ENCODE peak calls at places on chromosomes 2 and 18, in six cellular contexts. V is endothelial cell; X is transverse colon; Q is stimulated activated CD4-positive, alpha-beta T cell treated with anti-CD3 and anti-CD28 coated beads, Interleukin-15, amount 100 ng/mL, for 24 hours; Y is A172; O is RCC 7860. Z is an unnamed sample.

GRCh38 chr2:136141510-136142154 is 23.7 kb upstream of the CXCR4 start:
- DNase-seq in Y (no peak), V (no peak), O (no peak), Q (no peak), X (no peak), Z (no peak)

GRCh38 chr18:24567199-24567598 is 106.8 kb downstream of the HRH4 start:
- DNase-seq in Y (no peak), O (no peak), X (no peak), Q (no peak), V (no peak), Z (no peak)

GRCh38 chr2:168801961-168802824 is at the start of gene NOSTRIN:
- DNase-seq in Q (no peak), O (no peak), X (peak), V (no peak), Y (no peak), Z (no peak)

GRCh38 chr2:163884416-163884815 is 148.6 kb upstream of the FIGN start:
- DNase-seq in O (no peak), X (no peak), Y (no peak), V (no peak), Q (no peak), Z (no peak)

GRCh38 chr18:12074734-12075133 is 18.9 kb upstream of the ANKRD62 start:
- DNase-seq in V (no peak), Y (no peak), X (no peak), O (no peak), Q (no peak), Z (no peak)

GRCh38 chr18:29874519-29875098 is 1167.9 kb downstream of the DSC3 start:
- DNase-seq in V (peak), Y (peak), Q (no peak), X (no peak), O (peak), Z (no peak)

GRCh38 chr2:174606336-174606735 is 8.7 kb upstream of the WIPF1 start:
- DNase-seq in Q (peak), Y (peak), X (no peak), V (no peak), O (peak), Z (peak)

GRCh38 chr2:44528595-44528994 is 166.8 kb downstream of the CAMKMT start:
- DNase-seq in V (no peak), Y (peak), Q (no peak), O (no peak), X (no peak), Z (no peak)

GRCh38 chr18:48946329-48946835 is 4.4 kb downstream of the SMAD7 start:
- DNase-seq in O (peak), Q (no peak), X (peak), V (no peak), Y (peak), Z (no peak)

GRCh38 chr2:237280235-237280634 is 133.7 kb downstream of the COL6A3 start:
- DNase-seq in Q (no peak), O (peak), X (no peak), V (no peak), Y (peak), Z (no peak)

GRCh38 chr2:236211281-236211680 is 43.1 kb upstream of the GBX2 start:
- DNase-seq in V (no peak), Y (no peak), Q (no peak), X (no peak), O (no peak), Z (no peak)

GRCh38 chr2:84652430-84652829 is 136.1 kb downstream of the DNAH6 start:
- DNase-seq in O (no peak), X (no peak), Q (no peak), Y (no peak), V (no peak), Z (no peak)

GRCh38 chr2:178846458-178846802 is 39.2 kb upstream of the TTN start:
- DNase-seq in O (no peak), X (no peak), V (no peak), Q (no peak), Y (no peak), Z (no peak)

GRCh38 chr18:3758531-3758930 is 308.6 kb downstream of the TGIF1 start:
- DNase-seq in X (no peak), Q (no peak), V (no peak), Y (peak), O (peak), Z (no peak)

GRCh38 chr2:152335851-152336102 is 803 bp downstream of the FMNL2 start:
- DNase-seq in X (no peak), Y (no peak), O (no peak), V (no peak), Q (peak), Z (no peak)

GRCh38 chr2:227973241-227973640 is 101.8 kb downstream of the DAW1 start:
- DNase-seq in O (no peak), X (no peak), Y (no peak), Q (no peak), V (no peak), Z (no peak)